ENCODE peak calls at places on chromosome 17, in ten cellular contexts. U is OCI-LY7, X is prostate gland, E is WERI-Rb-1, H is brain microvascular endothelial cell, N is pancreas, O is suprapubic skin, F is testis, K is GM23248, C is PC-9. J is an unnamed sample.

GRCh38 chr17:78322858-78323455 is 36.9 kb downstream of the SOCS3 start:
- DNase-seq in C (no peak), N (no peak), E (no peak), X (no peak), F (peak; percentile 68), K (peak; percentile 77), U (no peak), H (peak; percentile 41), O (no peak), J (no peak)

GRCh38 chr17:47179141-47179540 is 10.0 kb downstream of the CDC27 start:
- DNase-seq in X (no peak), U (no peak), C (no peak), H (no peak), N (no peak), F (no peak), E (no peak), K (no peak), O (no peak), J (no peak)

GRCh38 chr17:40480501-40481003 is 20.9 kb downstream of the TNS4 start:
- DNase-seq in E (no peak), K (peak; percentile 89), N (no peak), H (no peak), F (no peak), C (no peak), O (no peak), U (peak; percentile 67), X (no peak), J (no peak)

GRCh38 chr17:35243459-35244204 is 760 bp downstream of the SLFN5 start:
- DNase-seq in C (peak; percentile 33), U (peak; percentile 15), E (no peak), O (no peak), F (peak; percentile 35), K (peak; percentile 86), N (peak; percentile 13), X (peak; percentile 46), H (peak; percentile 63), J (peak; percentile 80)

GRCh38 chr17:43671755-43672502 is 10.2 kb upstream of the MEOX1 start:
- DNase-seq in H (no peak), O (no peak), F (no peak), K (no peak), U (no peak), E (no peak), C (no peak), N (no peak), X (no peak), J (no peak)

GRCh38 chr17:16439867-16440351 is 24.5 kb downstream of the TRPV2 start:
- DNase-seq in K (peak; percentile 37), U (peak; percentile 51), H (no peak), X (no peak), N (peak; percentile 58), E (no peak), F (no peak), O (no peak), C (no peak), J (no peak)

GRCh38 chr17:61862105-61862574 is 1.2 kb downstream of the BRIP1 start:
- DNase-seq in E (no peak), F (no peak), N (no peak), C (no peak), X (no peak), U (peak; percentile 6), K (peak; percentile 36), O (no peak), H (no peak), J (peak; percentile 57)

GRCh38 chr17:57107498-57108101 is 22.6 kb downstream of the AKAP1 start:
- DNase-seq in O (no peak), X (peak; percentile 76), C (peak; percentile 50), H (no peak), F (no peak), K (peak; percentile 8), N (no peak), U (no peak), E (no peak), J (no peak)

GRCh38 chr17:75273968-75274708 is 3.1 kb upstream of the MIF4GD start:
- DNase-seq in X (no peak), F (peak; percentile 59), C (no peak), O (no peak), E (no peak), N (no peak), H (peak; percentile 43), U (no peak), K (peak; percentile 88), J (peak; percentile 67)

GRCh38 chr17:8740486-8740885 is 4.2 kb downstream of the CCDC42 start:
- DNase-seq in N (no peak), C (no peak), U (peak; percentile 34), E (peak; percentile 53), H (no peak), O (no peak), F (no peak), K (no peak), X (no peak), J (no peak)

GRCh38 chr17:9488556-9488955 is 87.1 kb downstream of the STX8 start:
- DNase-seq in X (no peak), O (no peak), H (no peak), F (no peak), E (no peak), N (no peak), U (no peak), K (peak; percentile 17), C (no peak), J (no peak)

GRCh38 chr17:43940630-43941029 is 1.6 kb downstream of the PPY start:
- DNase-seq in C (peak; percentile 27), K (peak; percentile 59), O (no peak), H (peak; percentile 44), X (no peak), N (no peak), F (peak; percentile 36), E (peak; percentile 93), U (peak; percentile 44), J (no peak)

GRCh38 chr17:42944211-42944610 is 20.0 kb downstream of the AARSD1 start:
- DNase-seq in O (no peak), N (no peak), X (no peak), E (no peak), K (peak; percentile 43), F (no peak), H (no peak), C (no peak), U (no peak), J (no peak)

GRCh38 chr17:8941980-8942617 is 23.4 kb downstream of the PIK3R5 start:
- DNase-seq in E (no peak), K (no peak), N (no peak), U (no peak), F (no peak), X (no peak), H (no peak), C (no peak), O (no peak), J (no peak)

GRCh38 chr17:56098746-56099145 is 54.5 kb upstream of the ANKFN1 start:
- DNase-seq in K (no peak), F (no peak), U (no peak), O (no peak), E (no peak), N (no peak), H (no peak), C (no peak), X (peak; percentile 11), J (no peak)

GRCh38 chr17:56099649-56100048 is 53.6 kb upstream of the ANKFN1 start:
- DNase-seq in F (no peak), X (no peak), K (peak; percentile 74), U (no peak), N (no peak), H (no peak), C (no peak), E (no peak), O (no peak), J (no peak)

GRCh38 chr17:56096026-56096807 is 57.1 kb upstream of the ANKFN1 start:
- DNase-seq in H (no peak), X (no peak), C (no peak), N (no peak), K (peak; percentile 12), O (no peak), F (no peak), U (no peak), E (no peak), J (peak; percentile 67)
- H3K36me3 ChIP-seq in H (no peaks in the 10 kb centered on the region), X (no peaks in the 10 kb centered on the region), C (no peaks in the 10 kb centered on the region), N (no peaks in the 10 kb centered on the region), K (no peaks in the 10 kb centered on the region), O (no peaks in the 10 kb centered on the region), F (no peaks in the 10 kb centered on the region), U (no peaks in the 10 kb centered on the region), E (no peaks in the 10 kb centered on the region), J (no peaks in the 10 kb centered on the region)

DNA sequence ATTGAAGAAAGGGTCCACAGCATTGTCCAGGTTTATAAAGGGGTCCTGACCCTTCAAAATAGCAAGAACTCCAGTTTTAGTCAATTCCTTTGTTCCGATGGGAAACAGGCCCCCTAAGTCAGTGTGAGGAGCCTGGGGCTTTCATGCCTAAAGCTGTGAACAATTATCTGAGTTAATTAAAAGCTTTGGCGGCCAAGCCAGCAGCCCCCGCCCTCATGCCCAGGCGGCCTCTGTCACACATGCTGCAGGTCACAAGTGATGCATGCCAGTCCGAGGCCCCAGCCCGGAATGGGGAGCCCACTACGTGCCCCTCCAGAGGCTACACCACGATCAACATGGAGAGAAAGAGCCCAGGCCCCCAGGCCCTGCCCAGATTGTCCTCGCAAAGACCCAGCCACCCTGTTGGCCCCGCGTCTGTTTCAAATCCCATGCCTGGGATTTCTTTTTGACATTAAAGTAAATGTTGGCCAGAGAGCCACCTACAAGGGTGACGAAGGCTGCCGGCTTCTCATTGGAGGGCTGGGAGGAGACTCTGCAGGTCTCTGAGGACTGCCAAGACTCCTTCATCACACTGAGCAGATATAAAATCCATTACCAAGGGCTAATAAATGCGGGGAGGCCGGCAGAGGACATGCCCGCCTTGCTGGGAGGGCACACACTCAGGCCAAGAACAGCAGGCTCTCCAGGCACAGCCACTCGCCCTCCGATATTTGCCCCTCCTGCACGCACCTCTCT is 14.5 kb upstream of the PITPNM3 start:
- DNase-seq in U (no peak), F (no peak), O (no peak), C (no peak), N (no peak), K (no peak), E (no peak), H (no peak), X (no peak), J (no peak)
- H3K27ac ChIP-seq in U (no peak overlapping the region), F (no peak overlapping the region), O (no peak overlapping the region), C (no peak overlapping the region), N (no peak overlapping the region), K (no peak overlapping the region), E (no peak overlapping the region), H (no peak overlapping the region), X (no peak overlapping the region), J (no peak overlapping the region)

GRCh38 chr17:79800325-79801155 is 3.7 kb upstream of the CBX8 start:
- DNase-seq in X (no peak), K (peak; percentile 75), H (peak; percentile 34), O (no peak), F (no peak), E (peak; percentile 87), C (peak; percentile 37), U (peak; percentile 68), N (no peak), J (peak; percentile 54)
- H3K4me3 ChIP-seq in X (no peak overlapping the region), K (no peak overlapping the region), H (no peak overlapping the region), O (peak overlapping the region; percentile 33), F (no peak overlapping the region), E (peak overlapping the region; percentile 45), C (peak overlapping the region; percentile 61), U (peak overlapping the region; percentile 52), N (peak overlapping the region; percentile 35), J (no peak overlapping the region)

GRCh38 chr17:81488276-81488860 is 24.2 kb downstream of the ACTG1 start:
- DNase-seq in X (no peak), N (no peak), H (no peak), O (no peak), U (peak; percentile 45), F (no peak), E (no peak), C (no peak), K (peak; percentile 48), J (no peak)
- H3K36me3 ChIP-seq in X (no peaks in the 10 kb centered on the region), N (no peaks in the 10 kb centered on the region), H (no peaks in the 10 kb centered on the region), O (no peaks in the 10 kb centered on the region), U (no peaks in the 10 kb centered on the region), F (no peaks in the 10 kb centered on the region), E (no peaks in the 10 kb centered on the region), C (no peaks in the 10 kb centered on the region), K (no peaks in the 10 kb centered on the region), J (no peaks in the 10 kb centered on the region)

GRCh38 chr17:58965221-58965620 is 141.5 kb downstream of the TRIM37 start:
- DNase-seq in U (no peak), E (no peak), K (no peak), F (no peak), O (no peak), C (no peak), X (no peak), H (no peak), N (no peak), J (no peak)
- H3K27ac ChIP-seq in U (no peak overlapping the region), E (no peak overlapping the region), K (no peak overlapping the region), F (no peak overlapping the region), O (no peak overlapping the region), C (no peak overlapping the region), X (no peak overlapping the region), H (no peak overlapping the region), N (no peak overlapping the region), J (no peak overlapping the region)

J was measured in fibroblast of lung.